ENCODE peak calls at places on chromosome 20, in four cellular contexts. I is HT1080, W is amniotic stem cell, F is EH. N is an unnamed sample.

GRCh38 chr20:61886721-61887658 is 178.7 kb downstream of the TAF4 start:
- DNase-seq in F (peak; percentile 28), I (peak; percentile 35), W (no peak), N (no peak)

GRCh38 chr20:343107-343506 is 3.8 kb upstream of the NRSN2 start:
- DNase-seq in I (no peak), W (no peak), F (no peak), N (no peak)

GRCh38 chr20:3042621-3043020 is 801 bp upstream of the GNRH2 start:
- DNase-seq in I (no peak), W (no peak), F (no peak), N (no peak)

GRCh38 chr20:32285621-32286334 is 8.3 kb downstream of the KIF3B start:
- DNase-seq in W (no peak), I (no peak), F (peak; percentile 58), N (no peak)

GRCh38 chr20:63215101-63216040 is 560 bp downstream of the YTHDF1 start:
- DNase-seq in W (no peak), I (peak; percentile 45), F (peak; percentile 59), N (no peak)

GRCh38 chr20:10079964-10080363 is 45.2 kb downstream of the ANKEF1 start:
- DNase-seq in F (peak; percentile 79), W (peak; percentile 8), I (peak; percentile 30), N (no peak)

GRCh38 chr20:57656821-57657536 is 36.8 kb upstream of the ZBP1 start:
- DNase-seq in W (no peak), I (no peak), F (no peak), N (no peak)

GRCh38 chr20:60424267-60424904 is 466.2 kb downstream of the CDH26 start:
- DNase-seq in I (no peak), F (no peak), W (no peak), N (no peak)

GRCh38 chr20:438581-439469 is 23.5 kb downstream of the TBC1D20 start:
- DNase-seq in W (no peak), I (no peak), F (no peak), N (no peak)

GRCh38 chr20:58233881-58234528 is 5.6 kb upstream of the ANKRD60 start:
- DNase-seq in W (no peak), F (peak; percentile 36), I (no peak), N (no peak)

GRCh38 chr20:21353236-21353635 is 44.1 kb downstream of the NKX2-4 start:
- DNase-seq in W (no peak), I (peak; percentile 27), F (peak; percentile 58), N (no peak)

GRCh38 chr20:23296841-23297701 is 53.5 kb upstream of the NXT1 start:
- DNase-seq in I (no peak), F (peak; percentile 36), W (no peak), N (no peak)

GRCh38 chr20:17796096-17796563 is 96.4 kb downstream of the BANF2 start:
- DNase-seq in F (peak; percentile 33), W (no peak), I (no peak), N (no peak)

GRCh38 chr20:44615876-44616603 is 33.7 kb downstream of the PKIG start:
- DNase-seq in W (no peak), I (no peak), F (no peak), N (no peak)

GRCh38 chr20:58017237-58017969 is 211.1 kb downstream of the ANKRD60 start:
- DNase-seq in I (peak; percentile 96), W (peak; percentile 86), F (peak; percentile 82), N (no peak)

GRCh38 chr20:891121-892080 is 24.7 kb downstream of the ANGPT4 start:
- DNase-seq in W (no peak), F (no peak), I (peak; percentile 61), N (no peak)

GRCh38 chr20:51276331-51276730 is 253.4 kb upstream of the KCNG1 start:
- DNase-seq in W (no peak), I (no peak), F (peak; percentile 27), N (no peak)

GRCh38 chr20:25250508-25250907 is 2.6 kb downstream of the PYGB start:
- DNase-seq in F (no peak), W (no peak), I (no peak), N (no peak)

GRCh38 chr20:51943761-51944160 is 141.4 kb upstream of the SALL4 start:
- DNase-seq in F (no peak), W (no peak), I (no peak), N (no peak)

GRCh38 chr20:7346562-7346961 is 579.1 kb downstream of the BMP2 start:
- DNase-seq in W (no peak), F (no peak), I (peak; percentile 67), N (no peak)

GRCh38 chr20:63861981-63862901 is 943 bp downstream of the ABHD16B start:
- DNase-seq in F (no peak), I (no peak), W (no peak), N (no peak)

GRCh38 chr20:24685736-24686135 is 216.3 kb downstream of the SYNDIG1 start:
- DNase-seq in F (no peak), I (no peak), W (no peak), N (no peak)

GRCh38 chr20:2164966-2165365 is 63.3 kb downstream of the STK35 start:
- DNase-seq in W (no peak), F (no peak), I (no peak), N (no peak)

GRCh38 chr20:2839732-2840137 is 720 bp downstream of the PCED1A start:
- DNase-seq in W (no peak), I (no peak), F (no peak), N (no peak)

GRCh38 chr20:61118429-61119224 is 133.4 kb upstream of the CDH4 start:
- DNase-seq in W (no peak), I (peak; percentile 94), F (peak; percentile 35), N (no peak)

GRCh38 chr20:50283922-50284810 is 93.5 kb downstream of the CEBPB start:
- DNase-seq in W (no peak), F (peak; percentile 78), I (peak; percentile 44), N (no peak)

GRCh38 chr20:47156431-47156841 is 200.1 kb downstream of the ZMYND8 start:
- DNase-seq in F (no peak), W (no peak), I (no peak), N (no peak)

GRCh38 chr20:40993794-40994540 is 34.7 kb upstream of the TOP1 start:
- DNase-seq in W (no peak), I (no peak), F (peak; percentile 30), N (no peak)

GRCh38 chr20:46939031-46939430 is 44.4 kb downstream of the EYA2 start:
- DNase-seq in W (no peak), F (peak; percentile 21), I (peak; percentile 30), N (no peak)

GRCh38 chr20:57811373-57812020 is 101.7 kb upstream of the PMEPA1 start:
- DNase-seq in W (no peak), F (no peak), I (no peak), N (no peak)

GRCh38 chr20:44026932-44027685 is 112.5 kb downstream of the TOX2 start:
- DNase-seq in I (no peak), W (no peak), F (peak; percentile 33), N (no peak)

GRCh38 chr20:61663521-61664425 is 401.9 kb downstream of the TAF4 start:
- DNase-seq in F (no peak), I (no peak), W (no peak), N (no peak)

GRCh38 chr20:49983123-49983847 is 505 bp downstream of the SNAI1 start:
- DNase-seq in F (peak; percentile 12), W (no peak), I (no peak), N (no peak)

GRCh38 chr20:8578191-8578690 is 446.2 kb downstream of the PLCB1 start:
- DNase-seq in F (no peak), W (no peak), I (no peak), N (no peak)

GRCh38 chr20:62028384-62028783 is 37.3 kb downstream of the TAF4 start:
- DNase-seq in I (no peak), W (no peak), F (no peak), N (no peak)

N was measured in glomerular endothelial cell.